ENCODE peak calls at places on chromosome 5, in eight cellular contexts. J is left colon; N is activated CD8-positive, alpha-beta memory T cell treated with anti-CD3 and anti-CD28 coated beads, Interleukin-2, amount 50 U/mL, for 48 hours; A is effector memory CD8-positive, alpha-beta T cell; V is HS-5; Q is NCI-H2171; Y is hepatocyte; M is right lobe of liver. F is an unnamed sample.
A peak's percentile ranks its signal among the peaks of the same experiment; 100 is the strongest.

GRCh38 chr5:125272364-125272763 is 525.9 kb upstream of the ZNF608 start:
- DNase-seq in J (no peak), A (no peak), V (no peak), Q (no peak), M (no peak), Y (no peak), N (no peak), F (no peak)

GRCh38 chr5:169020102-169020501 is 280.8 kb downstream of the SLIT3 start:
- DNase-seq in Q (no peak), V (no peak), N (no peak), Y (peak; percentile 43), J (no peak), M (no peak), A (no peak), F (no peak)

GRCh38 chr5:171336486-171337206 is 27.6 kb downstream of the TLX3 start:
- DNase-seq in Y (peak; percentile 40), Q (peak; percentile 45), J (peak; percentile 37), N (no peak), V (peak; percentile 37), A (no peak), M (no peak), F (no peak)

GRCh38 chr5:151023047-151023615 is 2.7 kb downstream of the GPX3 start:
- DNase-seq in A (no peak), M (peak; percentile 84), J (no peak), Y (no peak), Q (no peak), V (no peak), N (no peak), F (no peak)

GRCh38 chr5:175922192-175922885 is 45.8 kb downstream of the THOC3 start:
- DNase-seq in A (no peak), M (no peak), Q (no peak), V (peak; percentile 99), N (no peak), Y (no peak), J (no peak), F (peak; percentile 85)

GRCh38 chr5:1037123-1037670 is 28.6 kb downstream of the NKD2 start:
- DNase-seq in Q (peak; percentile 5), N (no peak), M (peak; percentile 40), V (no peak), J (no peak), Y (no peak), A (no peak), F (no peak)

GRCh38 chr5:28313543-28314334 is 1275.4 kb upstream of the CDH9 start:
- DNase-seq in Y (no peak), A (no peak), V (peak; percentile 65), N (no peak), J (no peak), M (no peak), Q (no peak), F (no peak)

GRCh38 chr5:96816991-96817390 is 9.2 kb upstream of the ERAP1 start:
- DNase-seq in N (no peak), Q (no peak), M (no peak), A (no peak), Y (no peak), J (no peak), V (no peak), F (no peak)

GRCh38 chr5:136006164-136006563 is 22.6 kb upstream of the TGFBI start:
- DNase-seq in M (no peak), Y (no peak), J (no peak), Q (no peak), N (no peak), A (no peak), V (no peak), F (no peak)

GRCh38 chr5:107676702-107677101 is 6.0 kb upstream of the EFNA5 start:
- DNase-seq in A (no peak), Y (no peak), J (no peak), V (no peak), N (no peak), Q (no peak), M (no peak), F (no peak)